ENCODE peak calls at places on chromosome 20, in four cellular contexts. R is sigmoid colon; E is activated gamma-delta T cell treated with anti-CD3 and anti-CD28 coated beads, Interleukin-2, amount 50 U/mL, for 16 hours; N is stimulated activated CD8-positive, alpha-beta memory T cell treated with anti-CD3 and anti-CD28 coated beads, Interleukin-15, amount 100 ng/mL, for 24 hours. G is an unnamed sample.

GRCh38 chr20:59673998-59674445 is 69.7 kb downstream of the PHACTR3 start:
- DNase-seq in R (no peak), E (no peak), N (no peak), G (no peak)

GRCh38 chr20:2602746-2603145 is 49.7 kb upstream of the NOP56 start:
- DNase-seq in R (no peak), E (no peak), N (no peak), G (no peak)

GRCh38 chr20:31968299-31969126 is 562 bp downstream of the XKR7 start:
- DNase-seq in R (no peak), E (peak), N (peak), G (peak)

GRCh38 chr20:62481441-62482135 is 5.8 kb upstream of the GATA5 start:
- DNase-seq in R (no peak), E (no peak), N (no peak), G (no peak)

GRCh38 chr20:33431797-33432381 is 11.7 kb downstream of the SNTA1 start:
- DNase-seq in R (no peak), E (no peak), N (no peak), G (no peak)

GRCh38 chr20:34927736-34928135 is 27.9 kb downstream of the GSS start:
- DNase-seq in R (no peak), E (no peak), N (no peak), G (no peak)

GRCh38 chr20:32742322-32743236 is 688 bp downstream of the COMMD7 start:
- DNase-seq in R (peak), E (no peak), N (no peak), G (no peak)

GRCh38 chr20:25539742-25540201 is 45.6 kb downstream of the NINL start:
- DNase-seq in R (no peak), E (no peak), N (no peak), G (no peak)

GRCh38 chr20:32327087-32327681 is 30.9 kb upstream of the ASXL1 start:
- DNase-seq in R (no peak), E (no peak), N (no peak), G (no peak)

GRCh38 chr20:32991386-32991785 is 12.8 kb downstream of the SUN5 start:
- DNase-seq in R (no peak), E (no peak), N (no peak), G (no peak)

GRCh38 chr20:41701596-41702350 is 83.6 kb upstream of the CHD6 start:
- DNase-seq in R (no peak), E (no peak), N (no peak), G (no peak)

GRCh38 chr20:22941550-22941949 is 93.6 kb upstream of the SSTR4 start:
- DNase-seq in R (no peak), E (no peak), N (no peak), G (no peak)

GRCh38 chr20:5001174-5002076 is at the start of gene SLC23A2:
- DNase-seq in R (peak), E (peak), N (peak), G (peak)

GRCh38 chr20:52166150-52166549 is 25.4 kb downstream of the ZFP64 start:
- DNase-seq in R (no peak), E (no peak), N (no peak), G (no peak)

GRCh38 chr20:36154696-36155628 is at the start of gene EPB41L1:
- DNase-seq in R (peak), E (no peak), N (no peak), G (no peak)

GRCh38 chr20:19510626-19511025 is 247.4 kb upstream of the RIN2 start:
- DNase-seq in R (no peak), E (no peak), N (no peak), G (no peak)

GRCh38 chr20:11372831-11373230 is 544.9 kb upstream of the BTBD3 start:
- DNase-seq in R (no peak), E (no peak), N (no peak), G (no peak)

GRCh38 chr20:17226410-17227198 is at the start of gene PCSK2:
- DNase-seq in R (peak), E (no peak), N (no peak), G (peak)

GRCh38 chr20:23082846-23083552 is 3.1 kb downstream of the CD93 start:
- DNase-seq in R (no peak), E (no peak), N (no peak), G (no peak)

GRCh38 chr20:5328228-5328627 is 11.5 kb upstream of the PROKR2 start:
- DNase-seq in R (no peak), E (no peak), N (no peak), G (no peak)

GRCh38 chr20:44091026-44091425 is 96.0 kb downstream of the JPH2 start:
- DNase-seq in R (peak), E (no peak), N (no peak), G (no peak)

GRCh38 chr20:56442381-56443365 is 25.8 kb upstream of the RTF2 start:
- DNase-seq in R (peak), E (no peak), N (no peak), G (no peak)

GRCh38 chr20:45450097-45450818 is 19.3 kb upstream of the WFDC2 start:
- DNase-seq in R (peak), E (no peak), N (no peak), G (no peak)

GRCh38 chr20:13659288-13659687 is 20.6 kb upstream of the TASP1 start:
- DNase-seq in R (no peak), E (no peak), N (no peak), G (no peak)

GRCh38 chr20:2281563-2281962 is 14.2 kb upstream of the TGM3 start:
- DNase-seq in R (no peak), E (no peak), N (no peak), G (no peak)

GRCh38 chr20:50380697-50381040 is 129.5 kb upstream of the PTPN1 start:
- DNase-seq in R (no peak), E (no peak), N (no peak), G (no peak)

G was measured in posterior cingulate gyrus.